ENCODE peak calls at places on chromosomes 4 and X, in eight cellular contexts. C is NCI-H1694 treated with DMSO at 0.1 percent for 48 hours, R is NB4, Y is epithelial cell of prostate, E is PC-9, K is NCI-H774, L is KBM-7, J is ovary. P is an unnamed sample.

GRCh38 chr4:54224960-54225670 is 4.0 kb upstream of the PDGFRA start:
- DNase-seq in C (no peak), R (no peak), Y (no peak), E (no peak), K (no peak), L (no peak), J (no peak), P (no peak)

GRCh38 chr4:158444621-158445020 is 77.1 kb upstream of the RXFP1 start:
- DNase-seq in C (no peak), R (no peak), Y (no peak), E (no peak), K (no peak), L (no peak), J (no peak), P (no peak)

GRCh38 chrX:25105251-25105650 is 89.5 kb upstream of the ARX start:
- DNase-seq in C (no peak), R (no peak), Y (no peak), E (no peak), K (no peak), L (no peak), J (no peak), P (no peak)

GRCh38 chrX:49166914-49167739 is 4.6 kb downstream of the MAGIX start:
- DNase-seq in C (no peak), R (peak), Y (no peak), E (peak), K (peak), L (peak), J (peak), P (peak)

GRCh38 chr4:102554482-102554881 is 53.3 kb downstream of the NFKB1 start:
- DNase-seq in C (no peak), R (no peak), Y (no peak), E (no peak), K (no peak), L (no peak), J (no peak), P (no peak)

GRCh38 chr4:76801621-76802545 is 96.1 kb downstream of the SOWAHB start:
- DNase-seq in C (no peak), R (no peak), Y (no peak), E (no peak), K (no peak), L (no peak), J (peak), P (no peak)

GRCh38 chrX:9885150-9885549 is 82.0 kb upstream of the CLDN34 start:
- DNase-seq in C (peak), R (peak), Y (no peak), E (peak), K (peak), L (peak), J (peak), P (no peak)

GRCh38 chrX:136268051-136269048 is 17.1 kb upstream of the MAP7D3 start:
- DNase-seq in C (peak), R (peak), Y (no peak), E (peak), K (peak), L (peak), J (no peak), P (no peak)

GRCh38 chrX:153780678-153781427 is at the start of gene SRPK3:
- DNase-seq in C (no peak), R (peak), Y (no peak), E (no peak), K (no peak), L (no peak), J (peak), P (no peak)

GRCh38 chrX:43002526-43003203 is 224.7 kb upstream of the PPP1R2C start:
- DNase-seq in C (no peak), R (peak), Y (no peak), E (no peak), K (no peak), L (peak), J (no peak), P (no peak)

GRCh38 chrX:140664939-140665338 is 44.6 kb upstream of the LINC00632 start:
- DNase-seq in C (peak), R (peak), Y (no peak), E (no peak), K (no peak), L (peak), J (no peak), P (no peak)

GRCh38 chr4:25845841-25846653 is 16.7 kb downstream of the SEL1L3 start:
- DNase-seq in C (no peak), R (no peak), Y (no peak), E (no peak), K (no peak), L (no peak), J (no peak), P (no peak)

GRCh38 chrX:37578045-37578444 is 6.6 kb downstream of the LANCL3 start:
- DNase-seq in C (no peak), R (no peak), Y (no peak), E (no peak), K (no peak), L (no peak), J (no peak), P (no peak)

GRCh38 chr4:120855307-120856001 is 67.1 kb downstream of the PRDM5 start:
- DNase-seq in C (no peak), R (no peak), Y (no peak), E (no peak), K (no peak), L (no peak), J (no peak), P (no peak)

GRCh38 chr4:139337612-139338011 is 35.3 kb upstream of the NDUFC1 start:
- DNase-seq in C (no peak), R (no peak), Y (no peak), E (no peak), K (no peak), L (no peak), J (no peak), P (no peak)

GRCh38 chr4:92529510-92529909 is 225.7 kb downstream of the GRID2 start:
- DNase-seq in C (no peak), R (no peak), Y (no peak), E (no peak), K (no peak), L (no peak), J (no peak), P (no peak)

GRCh38 chr4:123819362-123820035 is 422.9 kb downstream of the SPRY1 start:
- DNase-seq in C (no peak), R (no peak), Y (no peak), E (no peak), K (no peak), L (no peak), J (no peak), P (no peak)

GRCh38 chr4:159787901-159788300 is 685.0 kb downstream of the RAPGEF2 start:
- DNase-seq in C (no peak), R (no peak), Y (no peak), E (no peak), K (no peak), L (no peak), J (no peak), P (no peak)

GRCh38 chr4:35925806-35926205 is 318.5 kb downstream of the ARAP2 start:
- DNase-seq in C (no peak), R (no peak), Y (no peak), E (no peak), K (no peak), L (no peak), J (no peak), P (no peak)

GRCh38 chrX:137747231-137747630 is 181.3 kb downstream of the ZIC3 start:
- DNase-seq in C (no peak), R (no peak), Y (no peak), E (no peak), K (peak), L (no peak), J (no peak), P (no peak)

GRCh38 chr4:126851391-126851790 is 781.4 kb upstream of the INTU start:
- DNase-seq in C (no peak), R (no peak), Y (no peak), E (no peak), K (no peak), L (no peak), J (no peak), P (no peak)

GRCh38 chrX:129359269-129359668 is 164.0 kb downstream of the SMARCA1 start:
- DNase-seq in C (no peak), R (peak), Y (no peak), E (no peak), K (no peak), L (peak), J (no peak), P (no peak)

GRCh38 chrX:40855411-40855810 is 120.1 kb upstream of the MED14 start:
- DNase-seq in C (no peak), R (no peak), Y (peak), E (peak), K (no peak), L (no peak), J (no peak), P (no peak)

GRCh38 chrX:24371391-24371972 is 11.0 kb downstream of the SUPT20HL1 start:
- DNase-seq in C (peak), R (peak), Y (no peak), E (peak), K (peak), L (peak), J (peak), P (no peak)

GRCh38 chr4:26780524-26780923 is 80.1 kb upstream of the STIM2 start:
- DNase-seq in C (no peak), R (peak), Y (peak), E (no peak), K (no peak), L (no peak), J (no peak), P (no peak)

GRCh38 chr4:119286377-119287002 is 35.4 kb downstream of the FABP2 start:
- DNase-seq in C (no peak), R (peak), Y (no peak), E (no peak), K (no peak), L (peak), J (no peak), P (no peak)

GRCh38 chr4:46648088-46648744 is 258.3 kb upstream of the GABRA2 start:
- DNase-seq in C (peak), R (peak), Y (peak), E (peak), K (peak), L (peak), J (no peak), P (no peak)

P was measured in GOT3.